ENCODE peak calls at places on chromosomes 5 and 9, in six cellular contexts. Q is fibroblast of lung, D is hepatocyte, F is PC-9, C is PC-3, W is astrocyte. L is an unnamed sample. For H4K20me1, the result is how much of the 10 kb centered on the place peaks cover.

GRCh38 chr5:1128977-1129724 is 17.3 kb upstream of the SLC12A7 start:
- DNase-seq in C (no peak), W (no peak), F (no peak), D (no peak), Q (no peak), L (no peak)

GRCh38 chr5:139658928-139659667 is 10.9 kb downstream of the CXXC5 start:
- DNase-seq in Q (peak), F (no peak), C (peak), W (peak), D (peak), L (peak)

GRCh38 chr9:130884111-130884531 is 12.5 kb downstream of the QRFP start:
- DNase-seq in W (no peak), D (no peak), Q (no peak), C (no peak), F (no peak), L (no peak)

GRCh38 chr5:176700239-176700847 is 53.1 kb downstream of the TSPAN17 start:
- DNase-seq in Q (no peak), C (peak), D (no peak), F (no peak), W (no peak), L (peak)

GRCh38 chr5:1526681-1527131 is 2.9 kb upstream of the LPCAT1 start:
- DNase-seq in D (no peak), C (no peak), W (no peak), Q (no peak), F (no peak), L (no peak)

GRCh38 chr5:174410716-174411512 is 313.5 kb upstream of the MSX2 start:
- DNase-seq in D (no peak), W (peak), C (no peak), Q (peak), F (peak), L (no peak)

GRCh38 chr9:33868430-33869000 is 51.6 kb downstream of the UBE2R2 start:
- DNase-seq in C (no peak), F (no peak), Q (peak), W (peak), D (no peak), L (no peak)

GRCh38 chr5:32323741-32324140 is 11.0 kb upstream of the MTMR12 start:
- DNase-seq in F (no peak), W (no peak), C (no peak), D (no peak), Q (no peak), L (peak)

GRCh38 chr9:112502177-112502946 is 15.7 kb downstream of the KIAA1958 start:
- DNase-seq in D (no peak), C (peak), W (no peak), Q (no peak), F (no peak), L (no peak)

GRCh38 chr9:72362680-72363139 is 2.3 kb downstream of the ZFAND5 start:
- DNase-seq in Q (peak), C (peak), F (peak), D (peak), W (peak), L (peak)

GRCh38 chr9:20242767-20243166 is 379.5 kb downstream of the MLLT3 start:
- DNase-seq in F (no peak), C (no peak), W (no peak), D (no peak), Q (no peak), L (no peak)

GRCh38 chr9:136242908-136243525 is 2.6 kb downstream of the QSOX2 start:
- DNase-seq in D (no peak), Q (no peak), C (peak), W (no peak), F (no peak), L (no peak)

GRCh38 chr5:111254613-111255012 is 30.4 kb downstream of the CAMK4 start:
- DNase-seq in W (peak), D (no peak), Q (peak), F (no peak), C (no peak), L (no peak)

GRCh38 chr5:64165160-64165499 is 513 bp upstream of the RNF180 start:
- DNase-seq in F (no peak), D (no peak), Q (peak), C (peak), W (no peak), L (no peak)

GRCh38 chr9:14315754-14316573 is 2.0 kb upstream of the NFIB start:
- DNase-seq in W (no peak), Q (peak), C (peak), D (peak), F (no peak), L (peak)

GRCh38 chr9:114677418-114677817 is 4.6 kb downstream of the TEX48 start:
- DNase-seq in F (peak), D (peak), W (peak), Q (peak), C (peak), L (no peak)

GRCh38 chr9:104923289-104923688 is 4.7 kb downstream of the ABCA1 start:
- DNase-seq in D (no peak), W (peak), F (no peak), Q (peak), C (no peak), L (no peak)

GRCh38 chr5:16656561-16657191 is 39.9 kb upstream of the RETREG1 start:
- DNase-seq in C (no peak), F (no peak), D (no peak), W (no peak), Q (no peak), L (no peak)

GRCh38 chr5:111231053-111231586 is 6.9 kb downstream of the CAMK4 start:
- DNase-seq in D (no peak), F (no peak), Q (no peak), W (no peak), C (no peak), L (no peak)

GRCh38 chr9:80061940-80062339 is 490.2 kb downstream of the TLE4 start:
- DNase-seq in D (peak), C (peak), Q (peak), F (no peak), W (peak), L (peak)

GRCh38 chr5:149240354-149240998 is 31.2 kb upstream of the AFAP1L1 start:
- DNase-seq in F (no peak), D (no peak), C (no peak), W (no peak), Q (no peak), L (no peak)

GRCh38 chr9:112174223-112174964 is 703 bp downstream of the SUSD1 start:
- DNase-seq in C (peak), F (peak), W (peak), D (peak), Q (peak), L (peak)

GRCh38 chr5:132281856-132282614 is 12.2 kb upstream of the SLC22A4 start:
- DNase-seq in C (no peak), D (no peak), Q (no peak), W (no peak), F (no peak), L (no peak)
- TF ChIP-seq CTCF in C (peak), D (no peak), Q (no peak), W (no peak), F (no peak), L (no peak)

DNA sequence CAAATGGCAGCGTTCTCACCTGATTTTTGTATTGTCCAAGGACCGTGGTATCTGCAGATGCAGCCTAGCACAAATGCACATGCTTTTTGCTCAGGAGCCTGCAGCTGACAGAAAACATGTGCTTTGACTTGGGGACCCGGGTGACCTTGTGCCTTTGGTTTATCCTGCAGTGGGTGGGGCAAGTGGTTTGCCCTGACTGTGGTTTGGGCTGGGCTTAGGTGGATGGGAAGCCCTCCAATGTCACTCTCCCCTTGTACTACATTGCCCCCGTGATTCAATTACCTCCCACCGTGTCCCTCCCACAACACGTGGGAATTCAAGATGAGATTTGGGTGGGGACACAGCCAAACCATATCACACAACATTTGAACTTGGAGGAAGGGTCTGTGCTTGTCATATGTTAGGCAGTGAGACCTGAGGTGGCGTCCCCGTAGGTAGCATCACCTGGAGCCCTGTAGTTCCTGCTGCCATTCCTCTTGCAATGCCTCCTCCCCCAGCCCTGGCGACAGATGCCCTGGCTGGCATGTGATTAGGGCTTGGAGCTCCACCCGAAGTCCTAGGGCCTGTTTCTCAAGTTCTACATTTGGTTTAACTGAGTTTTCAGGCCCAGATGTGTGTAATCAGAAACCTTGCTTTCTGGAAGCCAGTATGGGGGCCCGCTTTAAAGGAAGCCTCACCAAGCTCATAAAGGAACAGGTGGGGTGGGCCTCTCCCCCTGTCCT is 2.1 kb downstream of the ANKRD33B start:
- DNase-seq in Q (no peak), F (no peak), C (peak), D (no peak), W (no peak), L (no peak)
- H4K20me1 ChIP-seq in Q (under half), F (under half), C (under half), D (under half), W (under half), L (under half)

GRCh38 chr5:91189480-91190332 is 193.4 kb downstream of the ARRDC3 start:
- DNase-seq in W (peak), C (peak), D (peak), F (no peak), Q (peak), L (no peak)
- H3K4me3 ChIP-seq in W (peak), C (no peak), D (no peak), F (no peak), Q (peak), L (no peak)

GRCh38 chr5:18113724-18114123 is 479.5 kb downstream of the TAF11L14 start:
- DNase-seq in C (peak), D (peak), F (no peak), Q (peak), W (no peak), L (peak)
- TF ChIP-seq CTCF in C (peak), D (peak), F (peak), Q (no peak), W (peak), L (peak)

GRCh38 chr5:171975877-171976667 is 30.4 kb downstream of the FBXW11 start:
- DNase-seq in C (no peak), F (no peak), Q (no peak), D (no peak), W (no peak), L (no peak)
- H4K20me1 ChIP-seq in C (under half), F (under half), Q (under half), D (half or more), W (half or more), L (half or more)

GRCh38 chr9:132354645-132355355 is at the start of gene SETX:
- DNase-seq in D (peak), Q (peak), C (peak), W (peak), F (peak), L (peak)

GRCh38 chr9:132356276-132356924 is 1.6 kb upstream of the SETX start:
- DNase-seq in C (no peak), F (no peak), D (no peak), W (no peak), Q (no peak), L (no peak)

GRCh38 chr9:132350861-132351315 is 3.9 kb downstream of the SETX start:
- DNase-seq in W (no peak), C (no peak), Q (no peak), D (no peak), F (no peak), L (no peak)

GRCh38 chr9:132348676-132349075 is 6.1 kb downstream of the SETX start:
- DNase-seq in F (no peak), C (no peak), Q (no peak), D (no peak), W (no peak), L (no peak)

DNA sequence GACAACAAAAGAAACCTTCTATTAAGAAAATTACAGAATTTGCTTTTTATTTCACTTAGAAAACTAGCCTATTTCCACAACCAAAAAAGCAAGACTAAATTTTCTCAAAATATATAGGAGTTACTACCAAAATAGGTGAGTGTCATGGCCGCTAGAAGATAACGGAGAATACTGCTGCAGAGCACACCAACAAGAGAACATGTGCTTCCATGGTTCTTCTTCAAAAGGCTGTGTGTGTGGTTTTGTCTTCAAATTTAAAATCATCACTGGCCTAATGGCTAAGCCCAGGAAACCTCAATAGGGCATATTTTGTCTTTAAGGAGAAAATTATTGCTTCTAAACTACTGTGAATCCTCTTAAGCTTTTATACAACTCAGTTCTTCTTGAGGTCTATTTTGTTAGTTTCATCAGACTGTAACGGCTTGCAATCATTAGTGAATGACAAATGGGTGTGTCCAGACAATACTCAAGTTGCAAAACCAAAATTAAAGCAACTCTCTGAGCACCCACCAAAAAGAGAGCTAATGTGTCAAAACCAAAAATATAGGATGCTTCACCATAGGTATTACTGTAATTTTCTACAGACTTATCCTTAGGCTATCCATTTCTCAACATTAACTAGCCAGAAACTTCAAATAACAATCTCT is 3.3 kb downstream of the SETX start:
- DNase-seq in C (no peak), F (no peak), D (no peak), W (no peak), Q (no peak), L (no peak)
- H3K4me3 ChIP-seq in C (no peak), F (no peak), D (no peak), W (no peak), Q (peak), L (no peak)

GRCh38 chr9:36969216-36969771 is 64.8 kb downstream of the PAX5 start:
- DNase-seq in Q (no peak), W (no peak), C (no peak), F (no peak), D (no peak), L (peak)

GRCh38 chr9:36971935-36972488 is 62.1 kb downstream of the PAX5 start:
- DNase-seq in D (no peak), F (no peak), W (no peak), Q (no peak), C (no peak), L (no peak)

GRCh38 chr9:36970007-36970888 is 63.8 kb downstream of the PAX5 start:
- DNase-seq in D (no peak), Q (no peak), C (peak), W (no peak), F (no peak), L (no peak)

GRCh38 chr9:36976371-36977030 is 57.6 kb downstream of the PAX5 start:
- DNase-seq in D (no peak), C (peak), Q (no peak), W (no peak), F (peak), L (no peak)

GRCh38 chr9:36974731-36975130 is 59.3 kb downstream of the PAX5 start:
- DNase-seq in C (no peak), F (no peak), W (no peak), D (no peak), Q (no peak), L (no peak)
- TF ChIP-seq CTCF in C (peak), F (no peak), W (no peak), D (no peak), Q (no peak), L (peak)

GRCh38 chr5:6719417-6719816 is 6.2 kb downstream of the TENT4A start:
- DNase-seq in Q (no peak), C (no peak), F (no peak), D (no peak), W (no peak), L (no peak)
- H4K20me1 ChIP-seq in Q (under half), C (half or more), F (half or more), D (half or more), W (half or more), L (half or more)

GRCh38 chr5:39433123-39433522 is 8.3 kb upstream of the DAB2 start:
- DNase-seq in W (no peak), F (no peak), D (peak), C (no peak), Q (no peak), L (no peak)
- H3K4me3 ChIP-seq in W (no peak), F (no peak), D (no peak), C (no peak), Q (no peak), L (no peak)

GRCh38 chr9:99167694-99168093 is 54.0 kb downstream of the ALG2 start:
- DNase-seq in D (no peak), F (no peak), C (no peak), Q (no peak), W (no peak), L (no peak)

GRCh38 chr9:99171225-99172128 is 50.3 kb downstream of the ALG2 start:
- DNase-seq in F (no peak), D (no peak), Q (no peak), C (no peak), W (no peak), L (peak)

GRCh38 chr9:99172129-99173091 is 49.3 kb downstream of the ALG2 start:
- DNase-seq in Q (no peak), D (no peak), F (no peak), W (no peak), C (no peak), L (peak)

GRCh38 chr9:99169086-99169485 is 52.7 kb downstream of the ALG2 start:
- DNase-seq in D (no peak), W (no peak), C (no peak), F (no peak), Q (no peak), L (no peak)

DNA sequence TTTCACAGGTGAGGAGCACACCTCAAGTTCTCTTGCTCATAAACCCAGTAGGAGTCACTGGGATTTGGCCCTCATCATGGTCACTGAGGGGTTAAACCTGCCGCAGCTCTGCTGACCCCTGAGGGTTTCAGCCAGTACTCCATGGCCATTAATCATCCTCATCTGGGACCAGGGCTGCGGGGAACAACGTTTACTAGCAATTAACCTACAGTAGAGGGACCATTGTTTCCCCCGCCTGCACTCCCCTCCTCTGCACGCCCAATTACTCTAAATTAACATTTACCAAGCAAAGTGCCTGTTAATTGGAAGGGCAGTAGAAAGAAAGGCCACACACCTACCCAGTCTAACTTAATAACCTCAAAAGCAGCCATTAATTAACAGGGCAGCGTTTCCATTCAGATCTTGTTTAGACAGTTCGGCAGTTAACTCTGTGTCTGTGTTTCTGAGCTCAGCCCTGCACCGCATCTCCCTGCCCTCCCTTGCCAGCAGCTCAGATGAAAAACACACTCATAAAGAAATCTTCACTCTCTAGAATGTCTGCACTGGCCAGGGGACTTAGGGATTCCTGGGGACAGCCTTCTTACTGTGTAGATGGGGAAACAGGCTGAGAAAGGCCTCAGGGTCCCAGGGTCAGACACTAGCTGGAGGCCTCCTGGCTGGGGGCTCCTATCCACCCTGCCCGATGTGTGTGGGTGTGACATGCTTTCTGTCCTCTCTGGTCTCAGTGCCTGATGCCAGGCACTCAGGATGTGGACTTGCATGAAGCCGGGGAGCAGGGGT is 51.6 kb downstream of the ALG2 start:
- DNase-seq in C (no peak), Q (peak), W (no peak), D (no peak), F (no peak), L (peak)
- TF ChIP-seq CTCF in C (no peak), Q (no peak), W (no peak), D (no peak), F (no peak), L (peak)

L was measured in neural progenitor cell.